ENCODE peak calls at places on chromosomes 13 and 19, in six cellular contexts. X is AG04449, Y is fibroblast of mammary gland, H is HFF-Myc, M is ascending aorta, R is K562. L is an unnamed sample.

GRCh38 chr19:49555600-49556411 is 24.6 kb downstream of the NOSIP start:
- DNase-seq in X (no peak), Y (peak), H (no peak), M (peak), R (peak), L (no peak)

GRCh38 chr19:12774588-12775555 is at the start of gene HOOK2:
- DNase-seq in X (no peak), Y (no peak), H (no peak), M (peak), R (peak), L (no peak)

GRCh38 chr19:3980353-3981251 is 4.7 kb downstream of the EEF2 start:
- DNase-seq in X (no peak), Y (no peak), H (no peak), M (no peak), R (peak), L (no peak)

GRCh38 chr13:113151745-113152707 is 6.4 kb upstream of the PROZ start:
- DNase-seq in X (peak), Y (peak), H (no peak), M (peak), R (no peak), L (no peak)

GRCh38 chr13:43428545-43429287 is 358.1 kb downstream of the ENOX1 start:
- DNase-seq in X (no peak), Y (no peak), H (no peak), M (no peak), R (no peak), L (no peak)

GRCh38 chr13:90562388-90562787 is 785.1 kb upstream of the MIR17HG start:
- DNase-seq in X (no peak), Y (no peak), H (no peak), M (no peak), R (no peak), L (no peak)

GRCh38 chr19:7965921-7966665 is 22.6 kb upstream of the TIMM44 start:
- DNase-seq in X (no peak), Y (no peak), H (no peak), M (no peak), R (no peak), L (no peak)

GRCh38 chr19:18223860-18224524 is 2.2 kb downstream of the PDE4C start:
- DNase-seq in X (no peak), Y (no peak), H (no peak), M (no peak), R (peak), L (peak)

GRCh38 chr13:97235549-97236206 is 13.5 kb downstream of the MBNL2 start:
- DNase-seq in X (no peak), Y (peak), H (no peak), M (no peak), R (no peak), L (no peak)

GRCh38 chr19:4534836-4535658 is at the start of gene PLIN5:
- DNase-seq in X (no peak), Y (no peak), H (peak), M (no peak), R (peak), L (peak)

GRCh38 chr19:16922592-16922934 is 33.8 kb downstream of the F2RL3 start:
- DNase-seq in X (no peak), Y (no peak), H (no peak), M (no peak), R (no peak), L (peak)

GRCh38 chr13:113954046-113954841 is 19.6 kb downstream of the C13orf46 start:
- DNase-seq in X (no peak), Y (no peak), H (no peak), M (no peak), R (no peak), L (no peak)

GRCh38 chr19:13872695-13873389 is 4.1 kb upstream of the NANOS3 start:
- DNase-seq in X (no peak), Y (no peak), H (no peak), M (no peak), R (peak), L (peak)

GRCh38 chr13:51668580-51669195 is 84.4 kb downstream of the WDFY2 start:
- DNase-seq in X (no peak), Y (no peak), H (no peak), M (no peak), R (no peak), L (no peak)

GRCh38 chr19:17348700-17349099 is 11.3 kb downstream of the GTPBP3 start:
- DNase-seq in X (no peak), Y (peak), H (peak), M (peak), R (no peak), L (peak)

GRCh38 chr19:10568826-10569651 is at the start of gene CDKN2D:
- DNase-seq in X (peak), Y (peak), H (peak), M (peak), R (peak), L (peak)
- TF ChIP-seq CTCF in X (no peak), Y (no peak), H (no peak), M (peak), R (no peak), L (no peak)

GRCh38 chr13:80360298-80360827 is 19.4 kb upstream of the SPRY2 start:
- DNase-seq in X (no peak), Y (no peak), H (no peak), M (no peak), R (no peak), L (no peak)

GRCh38 chr13:80362488-80362887 is 21.6 kb upstream of the SPRY2 start:
- DNase-seq in X (no peak), Y (no peak), H (no peak), M (no peak), R (no peak), L (no peak)

GRCh38 chr13:80363890-80364503 is 23.1 kb upstream of the SPRY2 start:
- DNase-seq in X (no peak), Y (peak), H (no peak), M (no peak), R (no peak), L (no peak)

GRCh38 chr13:80361298-80361697 is 20.4 kb upstream of the SPRY2 start:
- DNase-seq in X (no peak), Y (no peak), H (no peak), M (no peak), R (no peak), L (no peak)

GRCh38 chr13:80361883-80362327 is 21.0 kb upstream of the SPRY2 start:
- DNase-seq in X (no peak), Y (no peak), H (no peak), M (no peak), R (no peak), L (peak)
- TF ChIP-seq CTCF in X (no peak), Y (no peak), H (no peak), M (no peak), R (no peak), L (peak)

GRCh38 chr13:61795580-61795979 is 379.9 kb upstream of the PCDH20 start:
- DNase-seq in X (no peak), Y (peak), H (no peak), M (no peak), R (no peak), L (no peak)
- TF ChIP-seq CTCF in X (no peak), Y (no peak), H (no peak), M (no peak), R (no peak), L (no peak)

DNA sequence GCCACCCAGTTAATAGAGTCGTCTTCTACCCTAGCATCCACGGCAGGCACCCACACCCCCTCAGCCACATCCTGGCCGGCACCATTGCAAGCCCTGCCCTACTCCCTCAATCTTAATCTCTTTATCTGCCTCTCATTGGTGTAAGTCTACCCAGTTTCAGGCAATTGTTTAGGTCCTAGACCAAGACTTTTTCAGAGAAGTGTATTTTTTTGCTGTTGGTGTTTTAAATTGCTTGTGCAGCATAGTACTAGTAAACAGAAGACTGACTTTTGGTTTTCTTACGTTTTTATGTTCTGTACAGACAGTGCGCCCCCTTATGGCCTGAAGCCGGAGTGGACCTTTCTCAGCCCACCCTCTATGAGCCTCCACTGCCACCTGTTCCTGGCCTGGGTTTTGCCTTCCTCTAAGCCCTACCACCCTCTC is 2.3 kb upstream of the LCP1 start:
- DNase-seq in X (no peak), Y (peak), H (no peak), M (no peak), R (peak), L (peak)
- TF ChIP-seq CTCF in X (peak), Y (peak), H (peak), M (peak), R (peak), L (peak)

GRCh38 chr19:40443930-40444180 is 280 bp downstream of the SERTAD3 start:
- DNase-seq in X (no peak), Y (no peak), H (no peak), M (no peak), R (no peak), L (no peak)

GRCh38 chr19:40445637-40445944 is 1.5 kb upstream of the SERTAD3 start:
- DNase-seq in X (no peak), Y (no peak), H (no peak), M (no peak), R (no peak), L (no peak)

GRCh38 chr19:40445006-40445312 is 824 bp upstream of the SERTAD3 start:
- DNase-seq in X (no peak), Y (no peak), H (no peak), M (no peak), R (no peak), L (no peak)

GRCh38 chr19:40443131-40443929 is 805 bp downstream of the SERTAD3 start:
- DNase-seq in X (peak), Y (peak), H (peak), M (peak), R (peak), L (peak)

GRCh38 chr19:40444181-40445005 is at the start of gene SERTAD3:
- DNase-seq in X (peak), Y (peak), H (no peak), M (peak), R (peak), L (peak)
- TF ChIP-seq CTCF in X (no peak), Y (no peak), H (no peak), M (no peak), R (peak), L (no peak)